ENCODE peak calls at places on chromosomes 16 and 17, in nine cellular contexts. P, E, K, R, O, W, Z, V and D are unnamed samples.

GRCh38 chr17:69944406-69944805 is 130.6 kb upstream of the KCNJ16 start:
- DNase-seq in P (no peak), E (no peak), K (no peak), R (no peak), O (no peak), W (no peak), Z (no peak), V (no peak), D (no peak)

GRCh38 chr16:23801387-23801786 is 34.4 kb upstream of the PRKCB start:
- DNase-seq in P (peak; percentile 54), E (peak; percentile 69), K (peak; percentile 86), R (peak; percentile 69), O (peak; percentile 65), W (peak; percentile 75), Z (no peak), V (peak; percentile 39), D (peak; percentile 84)

GRCh38 chr17:61127960-61128359 is 271.7 kb upstream of the TBX2 start:
- DNase-seq in P (no peak), E (no peak), K (no peak), R (no peak), O (no peak), W (peak; percentile 29), Z (no peak), V (no peak), D (no peak)

GRCh38 chr17:73998246-73999220 is 204.9 kb upstream of the RPL38 start:
- DNase-seq in P (peak; percentile 23), E (no peak), K (peak; percentile 70), R (peak; percentile 43), O (no peak), W (peak; percentile 16), Z (no peak), V (peak; percentile 77), D (peak; percentile 65)

GRCh38 chr17:45886852-45887251 is 7.5 kb upstream of the MAPT start:
- DNase-seq in P (no peak), E (no peak), K (no peak), R (no peak), O (no peak), W (no peak), Z (no peak), V (no peak), D (no peak)

GRCh38 chr17:7133424-7133823 is 18.8 kb upstream of the ASGR2 start:
- DNase-seq in P (no peak), E (no peak), K (peak; percentile 51), R (peak; percentile 10), O (no peak), W (no peak), Z (no peak), V (no peak), D (peak; percentile 7)

GRCh38 chr16:63361032-63361624 is 1324.9 kb upstream of the CDH8 start:
- DNase-seq in P (no peak), E (no peak), K (peak; percentile 59), R (no peak), O (no peak), W (peak; percentile 41), Z (no peak), V (peak; percentile 48), D (no peak)

GRCh38 chr17:80025140-80025539 is 10.5 kb downstream of the TBC1D16 start:
- DNase-seq in P (no peak), E (no peak), K (no peak), R (no peak), O (no peak), W (no peak), Z (no peak), V (no peak), D (no peak)